ENCODE peak calls at places on chromosomes 16 and 17, in seven cellular contexts. A is activated T-cell treated with anti-CD3 and anti-CD28 coated beads, Interleukin-2, amount 50 U/mL, for 72 hours; J is activated CD8-positive, alpha-beta T cell treated with anti-CD3 and anti-CD28 coated beads, Interleukin-2, amount 10 ng/mL, durations not matched to agents 7 days and 5 days; R is RCC 7860; V is cardiac muscle cell; W is GM06990; I is A549. E is an unnamed sample.

GRCh38 chr17:28346746-28347246 is 10.5 kb downstream of the POLDIP2 start:
- DNase-seq in A (no peak), J (no peak), R (no peak), V (no peak), W (no peak), I (no peak), E (no peak)

GRCh38 chr17:33642002-33642401 is 348.9 kb upstream of the ASIC2 start:
- DNase-seq in A (no peak), J (no peak), R (no peak), V (no peak), W (no peak), I (no peak), E (no peak)

GRCh38 chr17:17018612-17019429 is 23.4 kb upstream of the MPRIP start:
- DNase-seq in A (no peak), J (no peak), R (no peak), V (no peak), W (no peak), I (no peak), E (no peak)

GRCh38 chr17:42387221-42387657 is 1.0 kb downstream of the STAT3 start:
- DNase-seq in A (no peak), J (peak; percentile 37), R (no peak), V (peak; percentile 94), W (no peak), I (no peak), E (no peak)

GRCh38 chr17:2120550-2121335 is 65.8 kb downstream of the HIC1 start:
- DNase-seq in A (no peak), J (no peak), R (no peak), V (peak; percentile 72), W (no peak), I (no peak), E (no peak)

GRCh38 chr17:18910881-18911280 is 41.1 kb upstream of the SLC5A10 start:
- DNase-seq in A (no peak), J (no peak), R (no peak), V (no peak), W (no peak), I (no peak), E (no peak)

GRCh38 chr16:22055881-22056280 is 36.5 kb upstream of the VWA3A start:
- DNase-seq in A (no peak), J (no peak), R (no peak), V (no peak), W (no peak), I (no peak), E (no peak)

GRCh38 chr17:14306602-14307001 is 5.7 kb downstream of the HS3ST3B1 start:
- DNase-seq in A (no peak), J (no peak), R (no peak), V (no peak), W (no peak), I (no peak), E (no peak)

GRCh38 chr17:40686192-40686591 is 17.4 kb downstream of the KRT24 start:
- DNase-seq in A (no peak), J (no peak), R (no peak), V (no peak), W (no peak), I (no peak), E (no peak)

GRCh38 chr16:23837553-23838308 is 1.9 kb downstream of the PRKCB start:
- DNase-seq in A (no peak), J (no peak), R (no peak), V (no peak), W (no peak), I (no peak), E (peak; percentile 20)

GRCh38 chr17:17824119-17824779 is 12.5 kb downstream of the SREBF1 start:
- DNase-seq in A (peak; percentile 56), J (peak; percentile 49), R (no peak), V (no peak), W (no peak), I (no peak), E (no peak)

GRCh38 chr17:44079877-44080821 is 9.6 kb downstream of the G6PC3 start:
- DNase-seq in A (no peak), J (no peak), R (no peak), V (no peak), W (no peak), I (no peak), E (no peak)